ENCODE peak calls at places on chromosomes 11 and 22, in nine cellular contexts. A is fibroblast of lung; O is NCI-H2029; U is Daoy; G is activated T-helper 1 cell treated with anti-CD3 and anti-CD28 coated beads, Interleukin-2, amount 50 U/mL, for 16 hours; T is M059J; C is astrocyte of the hippocampus; Y is AG08395; P is spleen. B is an unnamed sample.

GRCh38 chr11:64855596-64856304 is 11.3 kb upstream of the CDC42BPG start:
- DNase-seq in A (no peak), O (no peak), C (no peak), T (no peak), Y (no peak), G (no peak), P (no peak), U (peak), B (no peak)

GRCh38 chr11:40170076-40170475 is 1289.4 kb downstream of the LRRC4C start:
- DNase-seq in A (peak), C (peak), T (no peak), U (no peak), O (no peak), Y (no peak), P (no peak), G (no peak), B (no peak)

GRCh38 chr11:121572581-121573059 is 119.9 kb upstream of the SORL1-AS1 start:
- DNase-seq in Y (no peak), O (no peak), T (no peak), P (no peak), C (peak), A (peak), U (no peak), G (no peak), B (no peak)

GRCh38 chr11:46291441-46292143 is 14.1 kb downstream of the CREB3L1 start:
- DNase-seq in Y (peak), T (peak), G (no peak), O (no peak), C (peak), P (no peak), U (peak), A (peak), B (peak)

GRCh38 chr11:1377231-1377780 is 12.4 kb upstream of the BRSK2 start:
- DNase-seq in G (no peak), U (no peak), A (no peak), Y (no peak), C (no peak), P (no peak), O (no peak), T (no peak), B (no peak)

GRCh38 chr22:31046591-31047226 is 34.4 kb upstream of the SMTN start:
- DNase-seq in P (peak), Y (no peak), C (peak), U (no peak), G (no peak), T (no peak), O (peak), A (no peak), B (no peak)

GRCh38 chr11:133162228-133162627 is 370.1 kb downstream of the OPCML start:
- DNase-seq in P (no peak), A (no peak), U (no peak), C (no peak), Y (no peak), G (no peak), O (no peak), T (no peak), B (no peak)

GRCh38 chr11:77113382-77114088 is 10.9 kb downstream of the OMP start:
- DNase-seq in P (no peak), O (no peak), A (peak), G (no peak), U (peak), T (peak), C (peak), Y (peak), B (peak)

GRCh38 chr11:71451596-71452353 is 1.2 kb upstream of the NADSYN1 start:
- DNase-seq in A (no peak), Y (no peak), P (no peak), C (no peak), O (peak), T (no peak), G (no peak), U (no peak), B (no peak)

GRCh38 chr11:45872513-45873356 is 12.7 kb upstream of the MAPK8IP1 start:
- DNase-seq in C (peak), G (no peak), Y (peak), P (no peak), U (peak), A (peak), O (peak), T (peak), B (peak)

GRCh38 chr22:46104170-46104880 is 46.0 kb upstream of the PPARA start:
- DNase-seq in G (no peak), A (peak), C (peak), U (no peak), O (no peak), T (no peak), Y (no peak), P (peak), B (no peak)

GRCh38 chr11:108697872-108698473 is 33.1 kb downstream of the DDX10 start:
- DNase-seq in G (no peak), O (peak), P (no peak), C (peak), A (peak), Y (peak), T (peak), U (peak), B (peak)

GRCh38 chr22:44449683-44450425 is 48.2 kb downstream of the RTL6 start:
- DNase-seq in C (no peak), U (no peak), A (no peak), Y (no peak), P (peak), O (no peak), G (no peak), T (no peak), B (no peak)

GRCh38 chr11:96306933-96307747 is 35.9 kb downstream of the MAML2 start:
- DNase-seq in A (peak), U (peak), G (no peak), P (no peak), C (peak), O (no peak), Y (peak), T (peak), B (peak)

GRCh38 chr22:49046546-49047305 is 780.9 kb downstream of the BRD1 start:
- DNase-seq in U (peak), O (peak), C (peak), P (no peak), A (no peak), T (peak), G (no peak), Y (peak), B (no peak)

GRCh38 chr11:119389611-119390254 is 8.2 kb upstream of the USP2 start:
- DNase-seq in U (no peak), Y (no peak), O (peak), P (no peak), G (no peak), T (peak), C (no peak), A (no peak), B (no peak)

GRCh38 chr22:35480627-35481565 is 59.7 kb upstream of the RASD2 start:
- DNase-seq in G (no peak), U (no peak), T (peak), A (no peak), C (no peak), O (no peak), Y (peak), P (peak), B (no peak)

GRCh38 chr22:31912402-31912733 is 32.0 kb upstream of the YWHAH start:
- DNase-seq in O (no peak), U (no peak), A (no peak), P (no peak), C (no peak), G (no peak), T (no peak), Y (peak), B (no peak)

GRCh38 chr11:79940976-79941735 is 500.3 kb upstream of the TENM4 start:
- DNase-seq in U (no peak), P (no peak), O (no peak), Y (no peak), A (peak), G (no peak), T (peak), C (no peak), B (peak)

GRCh38 chr11:9075441-9076000 is 15.9 kb downstream of the SCUBE2 start:
- DNase-seq in G (no peak), A (no peak), U (no peak), C (peak), P (no peak), O (peak), Y (no peak), T (peak), B (no peak)

GRCh38 chr11:9060700-9061111 is 30.7 kb downstream of the SCUBE2 start:
- DNase-seq in P (no peak), C (no peak), A (no peak), O (no peak), G (no peak), T (peak), U (no peak), Y (no peak), B (peak)

GRCh38 chr11:91397134-91397468 is 827.5 kb upstream of the FAT3 start:
- DNase-seq in O (no peak), G (no peak), P (no peak), A (no peak), Y (no peak), U (no peak), T (peak), C (no peak), B (no peak)

GRCh38 chr11:76670475-76671235 is at the start of gene LRRC32:
- DNase-seq in Y (peak), O (no peak), P (peak), C (peak), U (no peak), T (no peak), A (peak), G (no peak), B (no peak)

GRCh38 chr11:117851852-117852251 is 24.6 kb downstream of the FXYD6 start:
- DNase-seq in Y (no peak), A (peak), G (no peak), C (no peak), T (no peak), U (no peak), O (no peak), P (no peak), B (no peak)

GRCh38 chr11:117387992-117388765 is 60.5 kb downstream of the CEP164 start:
- DNase-seq in A (peak), Y (peak), P (no peak), U (no peak), O (no peak), C (peak), T (peak), G (no peak), B (peak)

GRCh38 chr11:77411238-77411637 is 62.7 kb downstream of the PAK1 start:
- DNase-seq in G (no peak), O (no peak), T (no peak), P (peak), U (peak), C (peak), Y (peak), A (peak), B (peak)

GRCh38 chr11:45461514-45461913 is 175.4 kb upstream of the SYT13 start:
- DNase-seq in Y (no peak), P (no peak), G (no peak), O (no peak), U (no peak), T (no peak), C (no peak), A (no peak), B (no peak)

GRCh38 chr11:120065876-120066275 is 72.0 kb downstream of the TRIM29 start:
- DNase-seq in U (no peak), C (no peak), Y (no peak), P (no peak), A (no peak), O (no peak), T (no peak), G (no peak), B (no peak)

GRCh38 chr11:120326228-120326627 is 1.1 kb downstream of the TLCD5 start:
- DNase-seq in A (peak), T (peak), Y (no peak), U (no peak), C (peak), O (no peak), G (no peak), P (no peak), B (peak)

GRCh38 chr11:114988644-114989043 is 310.3 kb downstream of the NXPE2 start:
- DNase-seq in T (no peak), U (no peak), O (no peak), A (no peak), Y (no peak), C (no peak), G (no peak), P (no peak), B (no peak)

GRCh38 chr11:33949201-33949913 is 57.5 kb upstream of the LMO2 start:
- DNase-seq in T (no peak), Y (no peak), P (no peak), C (no peak), A (no peak), O (peak), U (no peak), G (no peak), B (no peak)

GRCh38 chr11:4183410-4184057 is 88.9 kb downstream of the RRM1 start:
- DNase-seq in T (no peak), G (no peak), U (no peak), P (no peak), Y (no peak), A (no peak), C (no peak), O (no peak), B (no peak)

GRCh38 chr11:108906329-108906728 is 241.5 kb downstream of the DDX10 start:
- DNase-seq in Y (no peak), C (no peak), O (no peak), U (peak), G (no peak), T (peak), A (peak), P (no peak), B (peak)

B was measured in HCEC 1CT.